ENCODE peak calls at places on chromosomes 4 and X, in ten cellular contexts. One of them, this sample, is unnamed.

GRCh38 chrX:39613997-39614679 is 483.6 kb downstream of the BCOR start:
- DNase-seq in activated effector memory CD4-positive, alpha-beta T cell treated with Interleukin-2 at 50 U/mL for 16 hours: peak; percentile 18
- DNase-seq in kidney epithelial cell: no peak
- DNase-seq in GM10248: peak; percentile 38
- DNase-seq in occipital lobe: no peak
- DNase-seq in WERI-Rb-1: no peak
- DNase-seq in HepG2: no peak
- DNase-seq in AG04449: no peak
- DNase-seq in Calu3: peak; percentile 4
- DNase-seq in CD8-positive, alpha-beta T cell: no peak
- DNase-seq in this sample: no peak

GRCh38 chrX:40644821-40645358 is 2.5 kb downstream of the CXorf38 start:
- DNase-seq in activated effector memory CD4-positive, alpha-beta T cell treated with Interleukin-2 at 50 U/mL for 16 hours: peak; percentile 29
- DNase-seq in kidney epithelial cell: no peak
- DNase-seq in GM10248: peak; percentile 51
- DNase-seq in occipital lobe: peak; percentile 4
- DNase-seq in WERI-Rb-1: no peak
- DNase-seq in HepG2: peak; percentile 5
- DNase-seq in AG04449: no peak
- DNase-seq in Calu3: peak; percentile 59
- DNase-seq in CD8-positive, alpha-beta T cell: peak; percentile 42
- DNase-seq in this sample: no peak

GRCh38 chrX:81168391-81168790 is 33.3 kb downstream of the HMGN5 start:
- DNase-seq in activated effector memory CD4-positive, alpha-beta T cell treated with Interleukin-2 at 50 U/mL for 16 hours: no peak
- DNase-seq in kidney epithelial cell: no peak
- DNase-seq in GM10248: no peak
- DNase-seq in occipital lobe: no peak
- DNase-seq in WERI-Rb-1: no peak
- DNase-seq in HepG2: no peak
- DNase-seq in AG04449: no peak
- DNase-seq in Calu3: no peak
- DNase-seq in CD8-positive, alpha-beta T cell: no peak
- DNase-seq in this sample: no peak

GRCh38 chr4:15765910-15766703 is 12.0 kb upstream of the CD38 start:
- DNase-seq in activated effector memory CD4-positive, alpha-beta T cell treated with Interleukin-2 at 50 U/mL for 16 hours: peak; percentile 23
- DNase-seq in kidney epithelial cell: no peak
- DNase-seq in GM10248: no peak
- DNase-seq in occipital lobe: no peak
- DNase-seq in WERI-Rb-1: no peak
- DNase-seq in HepG2: no peak
- DNase-seq in AG04449: no peak
- DNase-seq in Calu3: no peak
- DNase-seq in CD8-positive, alpha-beta T cell: peak; percentile 38
- DNase-seq in this sample: no peak

GRCh38 chr4:109334129-109334528 is 31.7 kb upstream of the COL25A1 start:
- DNase-seq in activated effector memory CD4-positive, alpha-beta T cell treated with Interleukin-2 at 50 U/mL for 16 hours: no peak
- DNase-seq in kidney epithelial cell: no peak
- DNase-seq in GM10248: no peak
- DNase-seq in occipital lobe: no peak
- DNase-seq in WERI-Rb-1: no peak
- DNase-seq in HepG2: no peak
- DNase-seq in AG04449: no peak
- DNase-seq in Calu3: no peak
- DNase-seq in CD8-positive, alpha-beta T cell: no peak
- DNase-seq in this sample: no peak

GRCh38 chr4:37836256-37836655 is 9.8 kb downstream of the PGM2 start:
- DNase-seq in activated effector memory CD4-positive, alpha-beta T cell treated with Interleukin-2 at 50 U/mL for 16 hours: no peak
- DNase-seq in kidney epithelial cell: no peak
- DNase-seq in GM10248: no peak
- DNase-seq in occipital lobe: no peak
- DNase-seq in WERI-Rb-1: no peak
- DNase-seq in HepG2: no peak
- DNase-seq in AG04449: no peak
- DNase-seq in Calu3: no peak
- DNase-seq in CD8-positive, alpha-beta T cell: no peak
- DNase-seq in this sample: no peak

GRCh38 chr4:12933760-12934221 is 550.3 kb downstream of the RAB28 start:
- DNase-seq in activated effector memory CD4-positive, alpha-beta T cell treated with Interleukin-2 at 50 U/mL for 16 hours: no peak
- DNase-seq in kidney epithelial cell: no peak
- DNase-seq in GM10248: no peak
- DNase-seq in occipital lobe: no peak
- DNase-seq in WERI-Rb-1: no peak
- DNase-seq in HepG2: peak; percentile 96
- DNase-seq in AG04449: no peak
- DNase-seq in Calu3: no peak
- DNase-seq in CD8-positive, alpha-beta T cell: no peak
- DNase-seq in this sample: no peak

GRCh38 chrX:109959356-109959871 is 43.5 kb upstream of the TMEM164 start:
- DNase-seq in activated effector memory CD4-positive, alpha-beta T cell treated with Interleukin-2 at 50 U/mL for 16 hours: no peak
- DNase-seq in kidney epithelial cell: no peak
- DNase-seq in GM10248: no peak
- DNase-seq in occipital lobe: no peak
- DNase-seq in WERI-Rb-1: no peak
- DNase-seq in HepG2: no peak
- DNase-seq in AG04449: no peak
- DNase-seq in Calu3: no peak
- DNase-seq in CD8-positive, alpha-beta T cell: no peak
- DNase-seq in this sample: no peak

GRCh38 chr4:55884093-55884850 is 30.8 kb downstream of the EXOC1 start:
- DNase-seq in activated effector memory CD4-positive, alpha-beta T cell treated with Interleukin-2 at 50 U/mL for 16 hours: no peak
- DNase-seq in kidney epithelial cell: no peak
- DNase-seq in GM10248: no peak
- DNase-seq in occipital lobe: no peak
- DNase-seq in WERI-Rb-1: no peak
- DNase-seq in HepG2: no peak
- DNase-seq in AG04449: no peak
- DNase-seq in Calu3: no peak
- DNase-seq in CD8-positive, alpha-beta T cell: no peak
- DNase-seq in this sample: no peak

GRCh38 chr4:32161382-32161781 is 1441.2 kb downstream of the PCDH7 start:
- DNase-seq in activated effector memory CD4-positive, alpha-beta T cell treated with Interleukin-2 at 50 U/mL for 16 hours: no peak
- DNase-seq in kidney epithelial cell: no peak
- DNase-seq in GM10248: no peak
- DNase-seq in occipital lobe: no peak
- DNase-seq in WERI-Rb-1: no peak
- DNase-seq in HepG2: no peak
- DNase-seq in AG04449: no peak
- DNase-seq in Calu3: no peak
- DNase-seq in CD8-positive, alpha-beta T cell: no peak
- DNase-seq in this sample: no peak

GRCh38 chr4:187380181-187380581 is 615.4 kb upstream of the ZFP42 start:
- DNase-seq in activated effector memory CD4-positive, alpha-beta T cell treated with Interleukin-2 at 50 U/mL for 16 hours: no peak
- DNase-seq in kidney epithelial cell: no peak
- DNase-seq in GM10248: no peak
- DNase-seq in occipital lobe: no peak
- DNase-seq in WERI-Rb-1: peak; percentile 18
- DNase-seq in HepG2: peak; percentile 35
- DNase-seq in AG04449: no peak
- DNase-seq in Calu3: peak; percentile 14
- DNase-seq in CD8-positive, alpha-beta T cell: no peak
- DNase-seq in this sample: no peak

GRCh38 chrX:127558811-127559210 is 493.4 kb downstream of the ACTRT1 start:
- DNase-seq in activated effector memory CD4-positive, alpha-beta T cell treated with Interleukin-2 at 50 U/mL for 16 hours: no peak
- DNase-seq in kidney epithelial cell: peak; percentile 5
- DNase-seq in GM10248: no peak
- DNase-seq in occipital lobe: no peak
- DNase-seq in WERI-Rb-1: no peak
- DNase-seq in HepG2: no peak
- DNase-seq in AG04449: no peak
- DNase-seq in Calu3: no peak
- DNase-seq in CD8-positive, alpha-beta T cell: no peak
- DNase-seq in this sample: no peak

GRCh38 chr4:108130955-108131354 is 37.8 kb downstream of the LEF1 start:
- DNase-seq in activated effector memory CD4-positive, alpha-beta T cell treated with Interleukin-2 at 50 U/mL for 16 hours: no peak
- DNase-seq in kidney epithelial cell: no peak
- DNase-seq in GM10248: no peak
- DNase-seq in occipital lobe: no peak
- DNase-seq in WERI-Rb-1: peak; percentile 22
- DNase-seq in HepG2: no peak
- DNase-seq in AG04449: no peak
- DNase-seq in Calu3: no peak
- DNase-seq in CD8-positive, alpha-beta T cell: no peak
- DNase-seq in this sample: no peak

GRCh38 chr4:152045781-152046571 is 285.2 kb upstream of the GATB start:
- DNase-seq in activated effector memory CD4-positive, alpha-beta T cell treated with Interleukin-2 at 50 U/mL for 16 hours: no peak
- DNase-seq in kidney epithelial cell: no peak
- DNase-seq in GM10248: peak; percentile 72
- DNase-seq in occipital lobe: no peak
- DNase-seq in WERI-Rb-1: peak; percentile 83
- DNase-seq in HepG2: peak; percentile 4
- DNase-seq in AG04449: no peak
- DNase-seq in Calu3: peak; percentile 78
- DNase-seq in CD8-positive, alpha-beta T cell: peak; percentile 27
- DNase-seq in this sample: no peak

GRCh38 chr4:86481429-86481828 is 112.7 kb upstream of the PTPN13 start:
- DNase-seq in activated effector memory CD4-positive, alpha-beta T cell treated with Interleukin-2 at 50 U/mL for 16 hours: no peak
- DNase-seq in kidney epithelial cell: no peak
- DNase-seq in GM10248: no peak
- DNase-seq in occipital lobe: no peak
- DNase-seq in WERI-Rb-1: no peak
- DNase-seq in HepG2: no peak
- DNase-seq in AG04449: no peak
- DNase-seq in Calu3: no peak
- DNase-seq in CD8-positive, alpha-beta T cell: no peak
- DNase-seq in this sample: no peak

GRCh38 chrX:13662537-13662841 is 9.5 kb downstream of the TCEANC start:
- DNase-seq in activated effector memory CD4-positive, alpha-beta T cell treated with Interleukin-2 at 50 U/mL for 16 hours: no peak
- DNase-seq in kidney epithelial cell: no peak
- DNase-seq in GM10248: no peak
- DNase-seq in occipital lobe: no peak
- DNase-seq in WERI-Rb-1: no peak
- DNase-seq in HepG2: no peak
- DNase-seq in AG04449: no peak
- DNase-seq in Calu3: no peak
- DNase-seq in CD8-positive, alpha-beta T cell: no peak
- DNase-seq in this sample: no peak

GRCh38 chr4:99180367-99181169 is 36.5 kb upstream of the ADH4 start:
- DNase-seq in activated effector memory CD4-positive, alpha-beta T cell treated with Interleukin-2 at 50 U/mL for 16 hours: no peak
- DNase-seq in kidney epithelial cell: peak; percentile 14
- DNase-seq in GM10248: no peak
- DNase-seq in occipital lobe: no peak
- DNase-seq in WERI-Rb-1: no peak
- DNase-seq in HepG2: no peak
- DNase-seq in AG04449: no peak
- DNase-seq in Calu3: no peak
- DNase-seq in CD8-positive, alpha-beta T cell: no peak
- DNase-seq in this sample: peak; percentile 13

GRCh38 chrX:45743081-45743533 is 542.4 kb upstream of the DIPK2B start:
- DNase-seq in activated effector memory CD4-positive, alpha-beta T cell treated with Interleukin-2 at 50 U/mL for 16 hours: no peak
- DNase-seq in kidney epithelial cell: no peak
- DNase-seq in GM10248: no peak
- DNase-seq in occipital lobe: no peak
- DNase-seq in WERI-Rb-1: peak; percentile 6
- DNase-seq in HepG2: peak; percentile 12
- DNase-seq in AG04449: no peak
- DNase-seq in Calu3: peak; percentile 36
- DNase-seq in CD8-positive, alpha-beta T cell: no peak
- DNase-seq in this sample: no peak

GRCh38 chrX:110418857-110419249 is 60.2 kb downstream of the RTL9 start:
- DNase-seq in activated effector memory CD4-positive, alpha-beta T cell treated with Interleukin-2 at 50 U/mL for 16 hours: no peak
- DNase-seq in kidney epithelial cell: no peak
- DNase-seq in GM10248: no peak
- DNase-seq in occipital lobe: peak; percentile 3
- DNase-seq in WERI-Rb-1: peak; percentile 39
- DNase-seq in HepG2: no peak
- DNase-seq in AG04449: no peak
- DNase-seq in Calu3: no peak
- DNase-seq in CD8-positive, alpha-beta T cell: no peak
- DNase-seq in this sample: no peak

GRCh38 chr4:120760047-120760446 is 162.5 kb downstream of the PRDM5 start:
- DNase-seq in activated effector memory CD4-positive, alpha-beta T cell treated with Interleukin-2 at 50 U/mL for 16 hours: no peak
- DNase-seq in kidney epithelial cell: no peak
- DNase-seq in GM10248: no peak
- DNase-seq in occipital lobe: no peak
- DNase-seq in WERI-Rb-1: no peak
- DNase-seq in HepG2: no peak
- DNase-seq in AG04449: no peak
- DNase-seq in Calu3: no peak
- DNase-seq in CD8-positive, alpha-beta T cell: no peak
- DNase-seq in this sample: no peak

GRCh38 chr4:145315828-145316227 is 135.4 kb upstream of the OTUD4 start:
- DNase-seq in activated effector memory CD4-positive, alpha-beta T cell treated with Interleukin-2 at 50 U/mL for 16 hours: no peak
- DNase-seq in kidney epithelial cell: no peak
- DNase-seq in GM10248: no peak
- DNase-seq in occipital lobe: no peak
- DNase-seq in WERI-Rb-1: no peak
- DNase-seq in HepG2: no peak
- DNase-seq in AG04449: peak; percentile 33
- DNase-seq in Calu3: no peak
- DNase-seq in CD8-positive, alpha-beta T cell: no peak
- DNase-seq in this sample: no peak

GRCh38 chr4:72302981-72303704 is 265.9 kb downstream of the ADAMTS3 start:
- DNase-seq in activated effector memory CD4-positive, alpha-beta T cell treated with Interleukin-2 at 50 U/mL for 16 hours: no peak
- DNase-seq in kidney epithelial cell: no peak
- DNase-seq in GM10248: peak; percentile 10
- DNase-seq in occipital lobe: peak; percentile 5
- DNase-seq in WERI-Rb-1: peak; percentile 30
- DNase-seq in HepG2: peak; percentile 34
- DNase-seq in AG04449: no peak
- DNase-seq in Calu3: peak; percentile 48
- DNase-seq in CD8-positive, alpha-beta T cell: peak; percentile 40
- DNase-seq in this sample: no peak

GRCh38 chr4:22962186-22962786 is 269.5 kb downstream of the GBA3 start:
- DNase-seq in activated effector memory CD4-positive, alpha-beta T cell treated with Interleukin-2 at 50 U/mL for 16 hours: no peak
- DNase-seq in kidney epithelial cell: no peak
- DNase-seq in GM10248: no peak
- DNase-seq in occipital lobe: no peak
- DNase-seq in WERI-Rb-1: peak; percentile 11
- DNase-seq in HepG2: no peak
- DNase-seq in AG04449: no peak
- DNase-seq in Calu3: peak; percentile 30
- DNase-seq in CD8-positive, alpha-beta T cell: no peak
- DNase-seq in this sample: no peak

GRCh38 chr4:69490271-69490670 is 5.4 kb downstream of the UGT2B4 start:
- DNase-seq in activated effector memory CD4-positive, alpha-beta T cell treated with Interleukin-2 at 50 U/mL for 16 hours: no peak
- DNase-seq in kidney epithelial cell: no peak
- DNase-seq in GM10248: no peak
- DNase-seq in occipital lobe: no peak
- DNase-seq in WERI-Rb-1: no peak
- DNase-seq in HepG2: no peak
- DNase-seq in AG04449: no peak
- DNase-seq in Calu3: no peak
- DNase-seq in CD8-positive, alpha-beta T cell: no peak
- DNase-seq in this sample: no peak

GRCh38 chr4:650461-650860 is 23.6 kb downstream of the ATP5ME start:
- DNase-seq in activated effector memory CD4-positive, alpha-beta T cell treated with Interleukin-2 at 50 U/mL for 16 hours: no peak
- DNase-seq in kidney epithelial cell: no peak
- DNase-seq in GM10248: no peak
- DNase-seq in occipital lobe: no peak
- DNase-seq in WERI-Rb-1: no peak
- DNase-seq in HepG2: no peak
- DNase-seq in AG04449: no peak
- DNase-seq in Calu3: no peak
- DNase-seq in CD8-positive, alpha-beta T cell: no peak
- DNase-seq in this sample: no peak